ENCODE peak calls at places on chromosomes 13 and 19, in four cellular contexts. H is GM12878, X is H1, F is HepG2. O is an unnamed sample.

GRCh38 chr19:47699360-47699917 is 13.8 kb upstream of the EHD2 start:
- DNase-seq in H (no peak), X (peak), F (peak), O (no peak)

GRCh38 chr19:7815325-7815724 is 14.7 kb upstream of the EVI5L start:
- DNase-seq in H (peak), X (no peak), F (no peak), O (no peak)

GRCh38 chr13:106213028-106213427 is 322.4 kb downstream of the EFNB2 start:
- DNase-seq in H (no peak), X (no peak), F (no peak), O (no peak)

GRCh38 chr13:27401210-27401609 is 23.2 kb upstream of the GTF3A start:
- DNase-seq in H (no peak), X (no peak), F (no peak), O (no peak)

GRCh38 chr13:103188688-103189326 is 122.6 kb upstream of the SLC10A2 start:
- DNase-seq in H (no peak), X (no peak), F (no peak), O (no peak)

GRCh38 chr19:46616631-46617322 is 8.1 kb downstream of the PTGIR start:
- DNase-seq in H (no peak), X (peak), F (peak), O (no peak)

GRCh38 chr13:60348097-60348496 is 48.9 kb upstream of the TDRD3 start:
- DNase-seq in H (no peak), X (no peak), F (no peak), O (no peak)

GRCh38 chr13:45861352-45861751 is 9.8 kb upstream of the SIAH3 start:
- DNase-seq in H (no peak), X (no peak), F (no peak), O (no peak)

GRCh38 chr13:80339578-80339840 is 1.4 kb downstream of the SPRY2 start:
- DNase-seq in H (no peak), X (no peak), F (no peak), O (no peak)

GRCh38 chr19:42606660-42607351 is 12.1 kb upstream of the CEACAM8 start:
- DNase-seq in H (no peak), X (peak), F (peak), O (peak)

GRCh38 chr19:7862413-7862951 is 11.7 kb downstream of the PRR36 start:
- DNase-seq in H (no peak), X (peak), F (no peak), O (peak)

GRCh38 chr13:100565291-100565690 is 23.3 kb downstream of the GGACT start:
- DNase-seq in H (no peak), X (no peak), F (peak), O (no peak)

GRCh38 chr13:25171517-25172302 is at the start of gene AMER2:
- DNase-seq in H (no peak), X (peak), F (no peak), O (no peak)

GRCh38 chr13:88189724-88190123 is 518.6 kb downstream of the SLITRK5 start:
- DNase-seq in H (no peak), X (no peak), F (no peak), O (no peak)

GRCh38 chr19:45275370-45275971 is 24.4 kb downstream of the MARK4 start:
- DNase-seq in H (no peak), X (no peak), F (no peak), O (no peak)

GRCh38 chr13:79749985-79750551 is 269.1 kb downstream of the NDFIP2 start:
- DNase-seq in H (no peak), X (no peak), F (no peak), O (peak)

GRCh38 chr19:1063030-1063908 is 3.7 kb upstream of the ARHGAP45 start:
- DNase-seq in H (no peak), X (peak), F (no peak), O (no peak)

GRCh38 chr19:7681336-7682174 is 922 bp downstream of the TRAPPC5 start:
- DNase-seq in H (no peak), X (peak), F (peak), O (peak)

GRCh38 chr19:5691205-5691929 is 1.3 kb downstream of the RPL36 start:
- DNase-seq in H (no peak), X (no peak), F (no peak), O (no peak)

GRCh38 chr19:18856385-18857126 is 24.8 kb downstream of the UPF1 start:
- DNase-seq in H (no peak), X (no peak), F (no peak), O (no peak)

GRCh38 chr13:22169473-22169872 is 498.6 kb downstream of the FGF9 start:
- DNase-seq in H (no peak), X (no peak), F (no peak), O (no peak)

GRCh38 chr13:114161644-114162532 is 17.2 kb upstream of the CFAP97D2 start:
- DNase-seq in H (no peak), X (no peak), F (peak), O (no peak)

GRCh38 chr13:49859568-49859967 is 67.1 kb upstream of the KPNA3 start:
- DNase-seq in H (no peak), X (no peak), F (peak), O (no peak)

GRCh38 chr19:44623080-44623479 is 9.7 kb downstream of the IGSF23 start:
- DNase-seq in H (no peak), X (no peak), F (no peak), O (no peak)

GRCh38 chr19:10546817-10547216 is 3.1 kb downstream of the ATG4D start:
- DNase-seq in H (no peak), X (no peak), F (no peak), O (no peak)

GRCh38 chr13:91349992-91350911 is 2.8 kb downstream of the MIR17HG start:
- DNase-seq in H (no peak), X (no peak), F (no peak), O (no peak)

GRCh38 chr13:114004416-114005205 is 30.7 kb upstream of the C13orf46 start:
- DNase-seq in H (no peak), X (no peak), F (peak), O (no peak)

GRCh38 chr19:9531933-9532332 is 6.5 kb downstream of the ZNF426 start:
- DNase-seq in H (no peak), X (no peak), F (peak), O (no peak)

GRCh38 chr19:9523885-9524474 is 14.5 kb downstream of the ZNF426 start:
- DNase-seq in H (no peak), X (no peak), F (no peak), O (no peak)

DNA sequence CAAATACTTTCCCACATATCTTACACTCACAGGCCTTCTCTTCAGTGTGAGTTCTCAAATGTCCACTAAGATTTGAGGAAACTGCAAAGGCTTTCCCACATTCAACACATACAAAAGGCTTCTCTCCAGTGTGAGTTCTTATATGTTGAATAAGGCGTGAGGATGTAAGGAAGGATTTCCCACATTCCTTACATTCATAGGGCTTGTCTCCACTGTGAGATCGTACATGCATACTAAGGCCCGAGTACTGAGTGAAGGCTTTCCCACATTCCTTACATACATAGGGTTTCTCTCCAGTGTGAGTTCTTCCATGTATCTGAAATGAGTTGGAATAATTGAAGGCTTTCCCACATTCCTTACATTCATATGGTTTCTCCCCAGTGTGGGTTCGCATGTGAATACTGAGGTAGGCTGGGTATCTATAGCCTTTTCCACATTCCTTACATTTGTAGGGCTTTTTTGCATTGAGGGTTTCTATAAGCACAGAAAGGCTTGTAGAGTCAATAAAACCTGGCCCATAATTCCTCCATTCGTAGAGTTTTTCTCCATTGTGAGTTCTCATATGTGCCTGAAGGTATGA is 9.6 kb downstream of the ZNF426 start:
- DNase-seq in H (no peak), X (no peak), F (no peak), O (no peak)
- TF ChIP-seq SUZ12 in H (no peak), X (no peak), F (no peak), O (no peak)

GRCh38 chr19:13983213-13983889 is 22.8 kb downstream of the RFX1 start:
- DNase-seq in H (no peak), X (no peak), F (no peak), O (no peak)
- H3K9ac ChIP-seq in H (no peak), X (no peak), F (no peak), O (peak)

GRCh38 chr13:43390101-43390500 is 366.7 kb downstream of the DNAJC15 start:
- DNase-seq in H (no peak), X (no peak), F (no peak), O (no peak)

GRCh38 chr13:43390582-43390981 is 367.2 kb downstream of the DNAJC15 start:
- DNase-seq in H (no peak), X (no peak), F (no peak), O (no peak)

GRCh38 chr13:43388282-43389034 is 365.1 kb downstream of the DNAJC15 start:
- DNase-seq in H (no peak), X (no peak), F (no peak), O (no peak)

GRCh38 chr13:43391021-43391420 is 367.6 kb downstream of the DNAJC15 start:
- DNase-seq in H (no peak), X (no peak), F (no peak), O (no peak)

GRCh38 chr13:43389573-43389972 is 366.2 kb downstream of the DNAJC15 start:
- DNase-seq in H (no peak), X (no peak), F (no peak), O (no peak)
- TF ChIP-seq YY1 in H (no peak), X (no peak), F (no peak), O (no peak)

DNA sequence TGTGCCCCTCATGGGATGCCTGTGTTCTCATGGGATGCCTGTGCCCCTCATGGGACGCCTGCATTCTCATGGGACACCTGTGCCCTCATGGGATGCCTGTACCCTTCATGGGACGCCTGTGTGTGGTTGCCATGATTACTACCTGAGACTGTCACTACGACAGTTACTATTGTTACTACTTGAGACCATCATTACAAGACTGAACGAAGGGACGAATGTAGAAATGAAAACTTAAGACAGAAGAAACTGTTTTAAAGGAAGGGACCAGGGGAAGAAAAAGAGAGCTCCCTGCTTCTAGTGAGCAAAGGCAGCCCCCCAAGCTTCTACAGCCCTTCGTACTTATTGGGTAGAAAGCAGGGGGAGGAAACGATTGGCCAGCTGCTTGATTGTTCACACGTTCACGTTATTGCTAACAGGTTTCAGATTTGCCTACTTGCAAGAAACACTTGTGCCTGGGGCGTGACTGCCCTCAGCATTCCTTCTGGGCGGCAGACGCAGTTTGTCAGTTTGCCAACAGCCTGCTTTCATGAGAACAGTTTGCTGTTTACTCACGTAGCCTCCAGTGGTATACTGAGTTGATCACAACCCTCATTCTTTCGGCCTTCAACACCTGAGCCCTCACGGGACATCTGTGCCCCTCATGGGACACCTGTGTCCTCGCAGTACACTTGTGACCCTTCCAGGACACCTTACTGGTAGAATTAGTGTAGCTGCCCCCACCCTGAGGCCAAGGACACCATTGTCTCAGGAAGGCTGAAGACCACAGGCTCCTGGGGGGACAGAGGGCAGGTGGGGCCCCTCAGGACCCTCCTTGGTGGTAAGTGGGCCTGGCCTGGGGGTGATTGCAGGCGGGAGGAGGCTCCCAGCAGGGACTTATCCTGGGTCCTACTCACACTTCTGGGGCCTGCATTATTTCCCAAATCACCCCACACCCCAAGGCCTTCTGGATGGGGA is 2.5 kb upstream of the S1PR4 start:
- DNase-seq in H (peak), X (no peak), F (no peak), O (no peak)
- TF ChIP-seq SUZ12 in H (no peak), X (no peak), F (no peak), O (no peak)

GRCh38 chr13:98941118-98941517 is 36.7 kb downstream of the DOCK9 start:
- DNase-seq in H (no peak), X (no peak), F (no peak), O (no peak)

GRCh38 chr13:98942997-98943396 is 34.9 kb downstream of the DOCK9 start:
- DNase-seq in H (no peak), X (no peak), F (no peak), O (no peak)

GRCh38 chr13:98944336-98944735 is 33.5 kb downstream of the DOCK9 start:
- DNase-seq in H (no peak), X (no peak), F (no peak), O (no peak)

GRCh38 chr13:98941536-98941935 is 36.3 kb downstream of the DOCK9 start:
- DNase-seq in H (no peak), X (no peak), F (no peak), O (no peak)

GRCh38 chr13:98942485-98942884 is 35.4 kb downstream of the DOCK9 start:
- DNase-seq in H (no peak), X (no peak), F (no peak), O (no peak)
- H3K9ac ChIP-seq in H (no peak), X (no peak), F (no peak), O (no peak)

DNA sequence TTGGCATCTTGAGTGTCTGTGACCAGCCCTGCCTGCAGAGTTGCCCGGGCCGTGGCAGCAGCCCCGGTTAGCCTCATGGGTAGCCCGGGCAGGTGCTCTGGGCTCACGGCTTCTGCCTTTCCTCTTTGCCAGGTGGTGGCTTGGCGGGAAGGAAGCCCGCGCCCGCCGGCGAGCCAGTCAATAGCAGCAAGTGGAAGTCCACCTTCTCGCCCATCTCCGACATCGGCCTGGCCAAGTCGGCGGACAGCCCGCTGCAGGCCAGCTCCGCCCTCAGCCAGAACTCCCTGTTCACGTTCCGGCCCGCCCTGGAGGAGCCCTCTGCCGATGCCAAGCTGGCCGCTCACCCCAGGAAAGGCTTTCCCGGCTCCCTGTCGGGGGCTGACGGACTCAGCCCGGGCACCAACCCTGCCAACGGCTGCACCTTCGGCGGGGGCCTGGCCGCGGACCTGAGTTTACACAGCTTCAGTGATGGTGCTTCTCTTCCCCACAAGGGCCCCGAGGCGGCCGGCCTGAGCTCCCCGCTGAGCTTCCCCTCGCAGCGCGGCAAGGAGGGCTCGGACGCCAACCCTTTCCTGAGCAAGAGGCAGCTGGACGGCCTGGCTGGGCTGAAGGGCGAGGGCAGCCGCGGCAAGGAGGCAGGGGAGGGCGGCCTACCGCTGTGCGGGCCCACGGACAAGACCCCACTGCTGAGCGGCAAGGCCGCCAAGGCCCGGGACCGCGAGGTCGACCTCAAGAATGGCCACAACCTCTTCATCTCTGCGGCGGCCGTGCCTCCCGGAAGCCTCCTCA is 9.9 kb downstream of the PLEKHJ1 start:
- DNase-seq in H (no peak), X (no peak), F (no peak), O (no peak)
- TF ChIP-seq YY1 in H (no peak), X (no peak), F (no peak), O (no peak)

DNA sequence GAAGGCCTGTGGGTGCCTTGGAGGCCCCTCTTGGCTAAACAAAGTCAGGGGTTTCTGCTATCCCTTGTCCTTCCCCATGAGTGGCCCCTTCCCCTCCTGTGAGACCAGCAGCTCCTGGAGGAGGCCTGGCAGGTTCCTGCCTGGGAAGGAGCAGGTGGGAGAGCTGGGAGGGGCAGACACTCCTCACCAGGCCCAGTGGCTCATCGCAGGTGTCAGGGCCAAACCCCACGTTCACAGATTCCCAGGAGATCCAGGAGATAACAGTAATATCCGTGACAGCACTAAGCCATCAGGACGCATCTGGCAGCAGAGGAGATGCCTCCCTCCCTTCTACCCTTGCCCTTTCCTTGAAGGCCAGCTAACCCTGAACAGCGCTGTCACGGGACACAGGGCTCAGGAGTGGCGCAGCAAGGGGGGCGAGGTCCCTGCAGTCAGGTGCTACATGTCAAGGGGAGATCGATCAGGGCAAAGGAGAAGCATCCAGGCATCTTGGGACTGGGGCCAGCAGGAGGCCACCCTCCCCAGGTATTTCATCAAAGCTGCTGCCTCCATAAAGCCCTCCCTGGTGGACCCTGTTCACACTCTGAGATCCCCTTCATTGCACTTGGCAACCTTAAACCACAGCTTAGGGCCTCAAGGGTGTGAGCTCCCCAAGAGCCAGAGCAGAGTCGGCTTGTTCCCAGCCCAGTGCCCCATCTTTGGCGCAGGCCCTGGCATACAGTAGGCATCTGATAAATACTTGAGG is 4.8 kb downstream of the CEBPA start:
- DNase-seq in H (no peak), X (no peak), F (no peak), O (no peak)
- TF ChIP-seq SUZ12 in H (no peak), X (no peak), F (no peak), O (no peak)